ENCODE peak calls at places on chromosome 13, in eight cellular contexts. A is stomach, H is breast epithelium, M is HepG2, Z is GM12878, L is transverse colon, D is sigmoid colon, W is suprapubic skin. X is an unnamed sample. For H3K36me3, the result is how much of the 10 kb centered on the place peaks cover.

GRCh38 chr13:80529734-80530133 is 188.8 kb upstream of the SPRY2 start:
- DNase-seq in A (no peak), H (no peak), M (no peak), Z (no peak), L (no peak), D (no peak), W (no peak), X (no peak)

GRCh38 chr13:50387124-50387581 is 371.9 kb downstream of the KCNRG start:
- DNase-seq in A (peak), H (no peak), M (peak), Z (no peak), L (peak), D (no peak), W (no peak), X (peak)

GRCh38 chr13:34303346-34303745 is 485.4 kb downstream of the RFC3 start:
- DNase-seq in A (peak), H (no peak), M (no peak), Z (no peak), L (no peak), D (no peak), W (no peak), X (no peak)

GRCh38 chr13:64272681-64273080 is 2857.0 kb upstream of the PCDH20 start:
- DNase-seq in A (no peak), H (no peak), M (no peak), Z (no peak), L (no peak), D (no peak), W (no peak), X (no peak)

GRCh38 chr13:57212989-57213388 is 46.0 kb downstream of the PRR20E start:
- DNase-seq in A (no peak), H (no peak), M (no peak), Z (no peak), L (no peak), D (no peak), W (no peak), X (no peak)

GRCh38 chr13:29849731-29850212 is 645 bp downstream of the UBL3 start:
- DNase-seq in A (peak), H (peak), M (peak), Z (no peak), L (peak), D (peak), W (peak), X (peak)

GRCh38 chr13:26051231-26052135 is at the start of gene SHISA2:
- DNase-seq in A (peak), H (no peak), M (no peak), Z (no peak), L (no peak), D (no peak), W (no peak), X (no peak)

GRCh38 chr13:98807774-98808173 is 55.3 kb upstream of the SLC15A1 start:
- DNase-seq in A (no peak), H (no peak), M (no peak), Z (no peak), L (no peak), D (no peak), W (no peak), X (no peak)

GRCh38 chr13:92103673-92104296 is 705.4 kb downstream of the GPC5 start:
- DNase-seq in A (no peak), H (no peak), M (no peak), Z (no peak), L (no peak), D (no peak), W (no peak), X (no peak)

GRCh38 chr13:98563071-98563470 is 13.8 kb downstream of the STK24 start:
- DNase-seq in A (no peak), H (no peak), M (no peak), Z (no peak), L (no peak), D (peak), W (no peak), X (no peak)

GRCh38 chr13:99983401-99984133 is 2.0 kb downstream of the ZIC2 start:
- DNase-seq in A (no peak), H (no peak), M (no peak), Z (no peak), L (no peak), D (no peak), W (no peak), X (no peak)

GRCh38 chr13:37747071-37747612 is 122.4 kb downstream of the TRPC4 start:
- DNase-seq in A (no peak), H (no peak), M (no peak), Z (no peak), L (no peak), D (no peak), W (no peak), X (no peak)

GRCh38 chr13:78852709-78853108 is 193.8 kb upstream of the OBI1 start:
- DNase-seq in A (no peak), H (no peak), M (no peak), Z (no peak), L (no peak), D (no peak), W (no peak), X (peak)

GRCh38 chr13:77105051-77105450 is 78.1 kb upstream of the FBXL3 start:
- DNase-seq in A (no peak), H (no peak), M (no peak), Z (no peak), L (no peak), D (no peak), W (no peak), X (no peak)

GRCh38 chr13:24301911-24302310 is 7.5 kb upstream of the C1QTNF9 start:
- DNase-seq in A (peak), H (no peak), M (no peak), Z (no peak), L (no peak), D (peak), W (no peak), X (no peak)
- TF ChIP-seq POLR2AphosphoS5 in A (no peak), H (no peak), M (no peak), Z (no peak), L (no peak), D (no peak), W (no peak), X (no peak)

DNA sequence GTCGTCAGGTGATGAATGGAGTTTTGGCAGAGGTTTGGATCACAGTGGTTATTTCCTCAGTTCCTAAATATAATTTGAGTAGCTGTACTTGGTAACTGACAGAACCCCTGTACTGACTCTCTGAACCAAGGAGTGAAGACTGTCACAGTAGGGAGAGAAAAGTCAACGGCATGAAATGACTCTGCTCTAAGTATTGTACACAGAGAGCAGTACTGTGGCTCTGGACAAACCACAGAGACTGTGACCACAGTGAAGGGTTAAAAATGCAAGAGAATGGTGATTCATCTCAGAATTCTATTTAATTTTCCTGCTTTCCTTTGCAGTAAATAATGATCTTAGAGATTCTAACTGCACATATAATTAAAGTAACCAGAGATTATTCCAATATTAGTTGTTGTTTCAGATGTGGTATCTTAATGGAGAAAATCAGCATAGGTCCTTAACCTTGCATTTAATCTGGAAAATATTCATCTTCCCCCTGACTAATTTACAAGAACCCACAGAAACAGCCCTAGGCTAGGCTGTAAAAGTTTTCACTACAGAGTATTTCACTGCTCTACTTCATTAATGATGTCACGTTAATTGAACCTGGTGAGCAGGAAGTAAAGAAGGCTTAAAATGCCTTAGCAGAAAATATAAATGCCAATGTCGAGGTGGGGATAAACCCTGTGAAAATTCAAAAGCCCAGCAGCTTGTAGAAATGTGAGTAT is 221.9 kb downstream of the LIG4 start:
- DNase-seq in A (no peak), H (no peak), M (no peak), Z (no peak), L (no peak), D (no peak), W (no peak), X (no peak)
- TF ChIP-seq POLR2A in A (no peak), H (no peak), M (no peak), Z (no peak), L (no peak), D (no peak), W (no peak), X (no peak)

GRCh38 chr13:42279080-42279479 is 7.1 kb downstream of the AKAP11 start:
- DNase-seq in A (no peak), H (no peak), M (no peak), Z (no peak), L (no peak), D (no peak), W (no peak), X (no peak)

GRCh38 chr13:42279986-42280385 is 8.0 kb downstream of the AKAP11 start:
- DNase-seq in A (no peak), H (no peak), M (no peak), Z (no peak), L (no peak), D (no peak), W (no peak), X (no peak)

GRCh38 chr13:42283574-42283973 is 11.6 kb downstream of the AKAP11 start:
- DNase-seq in A (no peak), H (no peak), M (no peak), Z (no peak), L (peak), D (no peak), W (no peak), X (no peak)

GRCh38 chr13:42277618-42278276 is 5.8 kb downstream of the AKAP11 start:
- DNase-seq in A (no peak), H (no peak), M (no peak), Z (no peak), L (no peak), D (no peak), W (no peak), X (no peak)

GRCh38 chr13:42280537-42280936 is 8.6 kb downstream of the AKAP11 start:
- DNase-seq in A (no peak), H (no peak), M (no peak), Z (no peak), L (no peak), D (no peak), W (no peak), X (no peak)
- H3K36me3 ChIP-seq in A (under half), H (under half), M (under half), Z (under half), L (under half), D (under half), W (under half), X (under half)

GRCh38 chr13:44054525-44054924 is 174.8 kb downstream of the LACC1 start:
- DNase-seq in A (no peak), H (no peak), M (no peak), Z (no peak), L (no peak), D (no peak), W (no peak), X (no peak)

GRCh38 chr13:44051923-44052322 is 172.2 kb downstream of the LACC1 start:
- DNase-seq in A (no peak), H (no peak), M (no peak), Z (no peak), L (no peak), D (no peak), W (no peak), X (no peak)

GRCh38 chr13:44050450-44051063 is 170.9 kb downstream of the LACC1 start:
- DNase-seq in A (no peak), H (no peak), M (peak), Z (no peak), L (no peak), D (no peak), W (no peak), X (no peak)

GRCh38 chr13:44051405-44051804 is 171.7 kb downstream of the LACC1 start:
- DNase-seq in A (no peak), H (no peak), M (no peak), Z (no peak), L (no peak), D (no peak), W (no peak), X (no peak)

GRCh38 chr13:44052843-44053607 is 173.3 kb downstream of the LACC1 start:
- DNase-seq in A (no peak), H (peak), M (no peak), Z (no peak), L (peak), D (peak), W (no peak), X (no peak)
- TF ChIP-seq POLR2AphosphoS5 in A (no peak), H (no peak), M (no peak), Z (no peak), L (no peak), D (no peak), W (no peak), X (no peak)

GRCh38 chr13:114130131-114130707 is 2.2 kb downstream of the RASA3 start:
- DNase-seq in A (no peak), H (no peak), M (no peak), Z (no peak), L (no peak), D (no peak), W (no peak), X (no peak)

GRCh38 chr13:114132419-114133121 is at the start of gene RASA3:
- DNase-seq in A (peak), H (no peak), M (no peak), Z (no peak), L (peak), D (peak), W (peak), X (peak)

GRCh38 chr13:114129649-114130062 is 2.8 kb downstream of the RASA3 start:
- DNase-seq in A (no peak), H (no peak), M (no peak), Z (no peak), L (no peak), D (peak), W (no peak), X (peak)

GRCh38 chr13:114131581-114132418 is 623 bp downstream of the RASA3 start:
- DNase-seq in A (no peak), H (no peak), M (no peak), Z (no peak), L (no peak), D (no peak), W (no peak), X (peak)

GRCh38 chr13:114130708-114131580 is 1.5 kb downstream of the RASA3 start:
- DNase-seq in A (no peak), H (no peak), M (no peak), Z (no peak), L (peak), D (peak), W (no peak), X (peak)
- TF ChIP-seq POLR2A in A (no peak), H (no peak), M (no peak), Z (peak), L (peak), D (no peak), W (no peak), X (peak)

GRCh38 chr13:97344250-97345175 is 89.5 kb upstream of the RAP2A start:
- DNase-seq in A (peak), H (peak), M (peak), Z (no peak), L (peak), D (peak), W (no peak), X (no peak)

GRCh38 chr13:97340399-97340798 is 93.6 kb upstream of the RAP2A start:
- DNase-seq in A (no peak), H (no peak), M (no peak), Z (no peak), L (no peak), D (no peak), W (no peak), X (no peak)

GRCh38 chr13:97341135-97341534 is 92.8 kb upstream of the RAP2A start:
- DNase-seq in A (no peak), H (no peak), M (no peak), Z (no peak), L (no peak), D (no peak), W (no peak), X (no peak)

GRCh38 chr13:97342136-97342535 is 91.8 kb upstream of the RAP2A start:
- DNase-seq in A (no peak), H (no peak), M (no peak), Z (no peak), L (no peak), D (no peak), W (no peak), X (no peak)

GRCh38 chr13:97342936-97343335 is 91.0 kb upstream of the RAP2A start:
- DNase-seq in A (no peak), H (no peak), M (no peak), Z (no peak), L (no peak), D (no peak), W (no peak), X (no peak)
- H3K36me3 ChIP-seq in A (under half), H (under half), M (half or more), Z (under half), L (under half), D (under half), W (under half), X (under half)

GRCh38 chr13:27463500-27463899 is 13.1 kb upstream of the MTIF3 start:
- DNase-seq in A (no peak), H (no peak), M (no peak), Z (no peak), L (no peak), D (no peak), W (no peak), X (no peak)
- TF ChIP-seq POLR2AphosphoS5 in A (no peak), H (no peak), M (no peak), Z (no peak), L (no peak), D (no peak), W (no peak), X (no peak)

GRCh38 chr13:93227280-93227905 is 786 bp downstream of the GPC6 start:
- DNase-seq in A (no peak), H (no peak), M (peak), Z (no peak), L (peak), D (peak), W (peak), X (no peak)
- TF ChIP-seq POLR2A in A (no peak), H (no peak), M (no peak), Z (no peak), L (no peak), D (no peak), W (no peak), X (no peak)